ENCODE peak calls at places on chromosomes 12 and 14, in eight cellular contexts. U is ovary, N is GM12878, K is upper lobe of left lung, S is tibial nerve, H is transverse colon, X is suprapubic skin, M is SK-N-SH. I is an unnamed sample.

GRCh38 chr12:104801005-104801404 is 157.1 kb downstream of the SLC41A2 start:
- DNase-seq in U (no peak), H (no peak), N (no peak), M (no peak), X (no peak), K (no peak), S (no peak), I (no peak)

GRCh38 chr14:50955373-50956043 is 11.2 kb upstream of the PYGL start:
- DNase-seq in M (peak; percentile 75), S (peak; percentile 61), N (no peak), U (no peak), X (no peak), K (no peak), H (peak; percentile 77), I (peak; percentile 85)

GRCh38 chr12:104809251-104809650 is 148.8 kb downstream of the SLC41A2 start:
- DNase-seq in H (no peak), M (no peak), X (no peak), K (no peak), U (no peak), S (no peak), N (no peak), I (no peak)

GRCh38 chr12:113162102-113163029 is 12.8 kb downstream of the CFAP73 start:
- DNase-seq in X (no peak), M (peak; percentile 79), N (no peak), S (no peak), U (no peak), H (no peak), K (no peak), I (no peak)

GRCh38 chr12:60052483-60052882 is 456.7 kb downstream of the SLC16A7 start:
- DNase-seq in K (no peak), S (no peak), X (no peak), H (no peak), N (no peak), M (no peak), U (no peak), I (no peak)

GRCh38 chr14:104552738-104553125 is 26.8 kb upstream of the C14orf180 start:
- DNase-seq in M (peak; percentile 33), U (no peak), S (no peak), X (no peak), K (no peak), H (no peak), N (no peak), I (no peak)

GRCh38 chr14:35116242-35116641 is 5.5 kb downstream of the PPP2R3C start:
- DNase-seq in H (no peak), X (no peak), U (no peak), K (no peak), M (no peak), N (no peak), S (no peak), I (no peak)

GRCh38 chr14:90381999-90382451 is 14.8 kb upstream of the CALM1 start:
- DNase-seq in M (peak; percentile 26), U (peak; percentile 53), K (no peak), H (peak; percentile 90), N (no peak), X (no peak), S (peak; percentile 46), I (peak; percentile 80)

GRCh38 chr12:27493260-27493935 is 30.6 kb upstream of the PPFIBP1 start:
- DNase-seq in X (no peak), M (no peak), H (no peak), K (no peak), S (no peak), U (no peak), N (no peak), I (no peak)

GRCh38 chr12:63782466-63782865 is 2.8 kb downstream of the RXYLT1 start:
- DNase-seq in M (no peak), X (no peak), S (no peak), N (no peak), U (no peak), H (no peak), K (no peak), I (no peak)

GRCh38 chr12:50166776-50167025 is 468 bp downstream of the CERS5 start:
- DNase-seq in K (no peak), H (no peak), X (no peak), S (no peak), N (no peak), U (peak; percentile 56), M (no peak), I (peak; percentile 72)

GRCh38 chr14:56378474-56378873 is 201.1 kb upstream of the TMEM260 start:
- DNase-seq in U (no peak), X (no peak), N (no peak), M (no peak), S (no peak), H (no peak), K (no peak), I (no peak)

GRCh38 chr14:20623798-20624197 is 17.7 kb downstream of the OR6S1 start:
- DNase-seq in S (no peak), K (no peak), X (no peak), N (no peak), M (no peak), U (no peak), H (no peak), I (no peak)

GRCh38 chr12:3187846-3188755 is 110.9 kb downstream of the TSPAN9 start:
- DNase-seq in U (no peak), H (no peak), M (no peak), N (no peak), X (no peak), K (no peak), S (no peak), I (no peak)

GRCh38 chr12:106791531-106791930 is 17.0 kb downstream of the RIC8B start:
- DNase-seq in S (no peak), U (no peak), X (no peak), K (no peak), H (no peak), M (no peak), N (no peak), I (no peak)

GRCh38 chr12:52691076-52691764 is 11.0 kb upstream of the KRT1 start:
- DNase-seq in H (peak; percentile 27), K (peak; percentile 89), S (no peak), U (no peak), X (no peak), M (peak; percentile 70), N (no peak), I (no peak)

GRCh38 chr14:104130974-104131651 is 7.3 kb upstream of the KIF26A start:
- DNase-seq in X (peak; percentile 72), K (peak; percentile 56), S (no peak), N (no peak), H (peak; percentile 66), U (peak; percentile 41), M (peak; percentile 87), I (peak; percentile 62)

GRCh38 chr14:105064721-105065143 is 498 bp downstream of the GPR132 start:
- DNase-seq in S (no peak), X (no peak), U (no peak), K (peak; percentile 76), M (peak; percentile 44), N (no peak), H (peak; percentile 47), I (peak; percentile 67)

GRCh38 chr14:82872494-82872893 is 1338.8 kb upstream of the SEL1L start:
- DNase-seq in M (peak; percentile 6), S (no peak), H (no peak), U (no peak), N (no peak), X (no peak), K (no peak), I (no peak)

GRCh38 chr12:101743242-101743641 is 4.0 kb upstream of the SYCP3 start:
- DNase-seq in X (no peak), H (no peak), N (no peak), S (no peak), U (no peak), K (no peak), M (no peak), I (no peak)

GRCh38 chr12:101743724-101744472 is 4.6 kb upstream of the SYCP3 start:
- DNase-seq in M (no peak), S (no peak), N (peak; percentile 67), H (peak; percentile 40), U (no peak), K (no peak), X (no peak), I (no peak)

GRCh38 chr12:101746661-101747060 is 7.4 kb upstream of the SYCP3 start:
- DNase-seq in N (no peak), H (no peak), S (no peak), K (no peak), X (no peak), M (no peak), U (no peak), I (no peak)

GRCh38 chr12:101747695-101748094 is 8.4 kb upstream of the SYCP3 start:
- DNase-seq in N (no peak), X (no peak), M (no peak), U (no peak), S (no peak), K (no peak), H (no peak), I (no peak)

GRCh38 chr12:101745481-101745880 is 6.2 kb upstream of the SYCP3 start:
- DNase-seq in H (no peak), S (no peak), N (no peak), U (no peak), M (no peak), K (no peak), X (no peak), I (no peak)
- TF ChIP-seq EP300 in H (no peak), S (no peak), N (no peak), U (no peak), M (no peak), K (no peak), X (no peak), I (no peak)

GRCh38 chr12:26275313-26276257 is 80.2 kb downstream of the SSPN start:
- DNase-seq in X (no peak), S (no peak), K (no peak), U (no peak), M (no peak), H (no peak), N (no peak), I (no peak)
- H3K4me1 ChIP-seq in X (peaks cover 45% of the 10 kb centered on the region), S (peaks cover 28% of the 10 kb centered on the region), K (peaks cover 25% of the 10 kb centered on the region), U (peaks cover 17% of the 10 kb centered on the region), M (peaks cover 10% of the 10 kb centered on the region), H (peaks cover 24% of the 10 kb centered on the region), N (peaks cover 44% of the 10 kb centered on the region), I (peaks cover 29% of the 10 kb centered on the region)

GRCh38 chr12:68733661-68734071 is 12.3 kb upstream of the SLC35E3 start:
- DNase-seq in N (no peak), H (no peak), U (no peak), K (no peak), S (no peak), X (no peak), M (no peak), I (no peak)
- H3K36me3 ChIP-seq in N (peaks cover 20% of the 10 kb centered on the region), H (peaks cover 49% of the 10 kb centered on the region), U (no peaks in the 10 kb centered on the region), K (peaks cover 9% of the 10 kb centered on the region), S (peaks cover 12% of the 10 kb centered on the region), X (peaks cover 75% of the 10 kb centered on the region), M (peaks cover 57% of the 10 kb centered on the region), I (peaks cover 17% of the 10 kb centered on the region)

DNA sequence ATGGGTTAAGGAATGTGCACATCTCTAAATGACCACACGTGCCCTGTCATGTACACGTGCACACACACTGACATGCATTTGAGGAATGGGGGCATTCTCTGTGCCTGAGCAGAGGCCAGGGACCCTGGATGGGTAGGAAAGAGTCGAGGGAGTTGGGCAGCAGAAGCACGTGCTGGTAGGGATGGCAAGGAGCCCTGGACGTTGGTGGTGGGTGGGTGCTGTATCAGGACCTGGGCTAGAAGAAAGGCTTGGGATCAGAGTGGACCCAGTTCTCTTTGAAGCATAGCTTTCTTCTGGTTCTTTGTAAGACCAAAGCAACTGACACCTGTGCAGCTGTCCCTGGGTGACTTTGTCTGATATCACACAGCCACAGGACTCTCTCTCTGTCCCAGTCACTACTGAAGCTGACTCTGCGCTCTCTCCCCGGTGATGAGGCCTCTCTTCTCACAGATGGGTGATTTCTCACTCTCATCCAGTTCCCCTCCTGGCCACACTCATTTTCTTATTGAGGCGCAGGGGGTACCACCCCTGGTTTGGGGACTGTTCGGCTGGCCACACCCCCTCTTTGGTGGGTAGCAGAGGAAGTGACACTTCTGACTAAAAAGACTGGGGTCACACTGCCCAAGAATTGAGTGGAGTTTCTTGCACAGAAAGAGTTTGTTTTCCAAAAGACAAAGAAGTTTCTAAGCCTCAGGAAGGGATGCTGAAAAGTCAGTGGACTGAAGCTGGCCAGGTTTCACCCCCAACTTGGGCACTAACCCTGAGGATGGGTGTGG is 171.7 kb upstream of the RTL1 start:
- DNase-seq in S (no peak), U (no peak), X (peak; percentile 71), K (no peak), H (no peak), M (no peak), N (no peak), I (no peak)
- TF ChIP-seq EP300 in S (no peak), U (no peak), X (no peak), K (no peak), H (no peak), M (no peak), N (no peak), I (no peak)